ENCODE peak calls at places on chromosomes 6 and 20, in seven cellular contexts. One of them, this sample, is unnamed.

GRCh38 chr20:36462440-36463211 is 78.7 kb upstream of the MYL9 start:
- DNase-seq in A673: no peak
- DNase-seq in HCT116: no peak
- DNase-seq in PC-9: no peak
- DNase-seq in neuronal stem cell: no peak
- DNase-seq in heart left ventricle: peak; percentile 86
- DNase-seq in CD8-positive, alpha-beta memory T cell: no peak
- DNase-seq in this sample: peak; percentile 93

GRCh38 chr6:133396225-133396624 is 155.1 kb downstream of the EYA4 start:
- DNase-seq in A673: peak; percentile 40
- DNase-seq in HCT116: no peak
- DNase-seq in PC-9: no peak
- DNase-seq in neuronal stem cell: no peak
- DNase-seq in heart left ventricle: no peak
- DNase-seq in CD8-positive, alpha-beta memory T cell: no peak
- DNase-seq in this sample: no peak

GRCh38 chr6:144033816-144034540 is 25.9 kb upstream of the PLAGL1 start:
- DNase-seq in A673: no peak
- DNase-seq in HCT116: no peak
- DNase-seq in PC-9: no peak
- DNase-seq in neuronal stem cell: no peak
- DNase-seq in heart left ventricle: no peak
- DNase-seq in CD8-positive, alpha-beta memory T cell: no peak
- DNase-seq in this sample: no peak

GRCh38 chr6:154619183-154619582 is 108.7 kb upstream of the CNKSR3 start:
- DNase-seq in A673: no peak
- DNase-seq in HCT116: no peak
- DNase-seq in PC-9: no peak
- DNase-seq in neuronal stem cell: no peak
- DNase-seq in heart left ventricle: no peak
- DNase-seq in CD8-positive, alpha-beta memory T cell: no peak
- DNase-seq in this sample: no peak

GRCh38 chr6:127821431-127821830 is 79.4 kb downstream of the THEMIS start:
- DNase-seq in A673: no peak
- DNase-seq in HCT116: no peak
- DNase-seq in PC-9: peak; percentile 12
- DNase-seq in neuronal stem cell: no peak
- DNase-seq in heart left ventricle: no peak
- DNase-seq in CD8-positive, alpha-beta memory T cell: no peak
- DNase-seq in this sample: no peak

GRCh38 chr20:11919046-11919445 is 1.4 kb downstream of the BTBD3 start:
- DNase-seq in A673: no peak
- DNase-seq in HCT116: no peak
- DNase-seq in PC-9: no peak
- DNase-seq in neuronal stem cell: no peak
- DNase-seq in heart left ventricle: peak; percentile 53
- DNase-seq in CD8-positive, alpha-beta memory T cell: no peak
- DNase-seq in this sample: no peak

GRCh38 chr20:23143098-23143497 is 57.0 kb upstream of the CD93 start:
- DNase-seq in A673: peak; percentile 65
- DNase-seq in HCT116: peak; percentile 47
- DNase-seq in PC-9: peak; percentile 82
- DNase-seq in neuronal stem cell: no peak
- DNase-seq in heart left ventricle: peak; percentile 83
- DNase-seq in CD8-positive, alpha-beta memory T cell: no peak
- DNase-seq in this sample: peak; percentile 86

GRCh38 chr6:4588581-4588980 is 187.6 kb upstream of the CDYL start:
- DNase-seq in A673: no peak
- DNase-seq in HCT116: no peak
- DNase-seq in PC-9: no peak
- DNase-seq in neuronal stem cell: no peak
- DNase-seq in heart left ventricle: no peak
- DNase-seq in CD8-positive, alpha-beta memory T cell: no peak
- DNase-seq in this sample: no peak

GRCh38 chr6:141848029-141848890 is 284.5 kb upstream of the GJE1 start:
- DNase-seq in A673: no peak
- DNase-seq in HCT116: no peak
- DNase-seq in PC-9: no peak
- DNase-seq in neuronal stem cell: no peak
- DNase-seq in heart left ventricle: no peak
- DNase-seq in CD8-positive, alpha-beta memory T cell: peak; percentile 33
- DNase-seq in this sample: no peak

GRCh38 chr6:121838842-121839241 is 403.4 kb downstream of the GJA1 start:
- DNase-seq in A673: no peak
- DNase-seq in HCT116: no peak
- DNase-seq in PC-9: no peak
- DNase-seq in neuronal stem cell: no peak
- DNase-seq in heart left ventricle: peak; percentile 48
- DNase-seq in CD8-positive, alpha-beta memory T cell: no peak
- DNase-seq in this sample: no peak

GRCh38 chr6:37308084-37308817 is 45.5 kb upstream of the RNF8 start:
- DNase-seq in A673: no peak
- DNase-seq in HCT116: no peak
- DNase-seq in PC-9: peak; percentile 11
- DNase-seq in neuronal stem cell: no peak
- DNase-seq in heart left ventricle: no peak
- DNase-seq in CD8-positive, alpha-beta memory T cell: no peak
- DNase-seq in this sample: no peak

GRCh38 chr20:44302026-44302669 is 8.9 kb downstream of the FITM2 start:
- DNase-seq in A673: no peak
- DNase-seq in HCT116: no peak
- DNase-seq in PC-9: no peak
- DNase-seq in neuronal stem cell: no peak
- DNase-seq in heart left ventricle: no peak
- DNase-seq in CD8-positive, alpha-beta memory T cell: no peak
- DNase-seq in this sample: no peak

GRCh38 chr20:45315672-45316071 is 7.6 kb upstream of the MATN4 start:
- DNase-seq in A673: no peak
- DNase-seq in HCT116: no peak
- DNase-seq in PC-9: no peak
- DNase-seq in neuronal stem cell: no peak
- DNase-seq in heart left ventricle: no peak
- DNase-seq in CD8-positive, alpha-beta memory T cell: no peak
- DNase-seq in this sample: no peak

GRCh38 chr6:7819641-7820040 is 90.9 kb downstream of the TXNDC5 start:
- DNase-seq in A673: no peak
- DNase-seq in HCT116: no peak
- DNase-seq in PC-9: no peak
- DNase-seq in neuronal stem cell: no peak
- DNase-seq in heart left ventricle: no peak
- DNase-seq in CD8-positive, alpha-beta memory T cell: no peak
- DNase-seq in this sample: no peak

GRCh38 chr6:127518710-127519468 is at the start of gene MTCL3:
- DNase-seq in A673: peak; percentile 96
- DNase-seq in HCT116: no peak
- DNase-seq in PC-9: no peak
- DNase-seq in neuronal stem cell: peak; percentile 72
- DNase-seq in heart left ventricle: peak; percentile 66
- DNase-seq in CD8-positive, alpha-beta memory T cell: no peak
- DNase-seq in this sample: no peak

GRCh38 chr6:150898390-150899170 is 33.1 kb downstream of the MTHFD1L start:
- DNase-seq in A673: no peak
- DNase-seq in HCT116: no peak
- DNase-seq in PC-9: no peak
- DNase-seq in neuronal stem cell: no peak
- DNase-seq in heart left ventricle: no peak
- DNase-seq in CD8-positive, alpha-beta memory T cell: no peak
- DNase-seq in this sample: no peak

GRCh38 chr6:138526822-138527235 is 27.5 kb upstream of the NHSL1 start:
- DNase-seq in A673: peak; percentile 50
- DNase-seq in HCT116: no peak
- DNase-seq in PC-9: no peak
- DNase-seq in neuronal stem cell: peak; percentile 23
- DNase-seq in heart left ventricle: no peak
- DNase-seq in CD8-positive, alpha-beta memory T cell: no peak
- DNase-seq in this sample: no peak

GRCh38 chr6:166437661-166438060 is 54.9 kb upstream of the MPC1 start:
- DNase-seq in A673: no peak
- DNase-seq in HCT116: no peak
- DNase-seq in PC-9: no peak
- DNase-seq in neuronal stem cell: no peak
- DNase-seq in heart left ventricle: no peak
- DNase-seq in CD8-positive, alpha-beta memory T cell: no peak
- DNase-seq in this sample: no peak

GRCh38 chr6:99590728-99591672 is 15.6 kb upstream of the PRDM13 start:
- DNase-seq in A673: no peak
- DNase-seq in HCT116: no peak
- DNase-seq in PC-9: no peak
- DNase-seq in neuronal stem cell: no peak
- DNase-seq in heart left ventricle: no peak
- DNase-seq in CD8-positive, alpha-beta memory T cell: no peak
- DNase-seq in this sample: no peak

DNA sequence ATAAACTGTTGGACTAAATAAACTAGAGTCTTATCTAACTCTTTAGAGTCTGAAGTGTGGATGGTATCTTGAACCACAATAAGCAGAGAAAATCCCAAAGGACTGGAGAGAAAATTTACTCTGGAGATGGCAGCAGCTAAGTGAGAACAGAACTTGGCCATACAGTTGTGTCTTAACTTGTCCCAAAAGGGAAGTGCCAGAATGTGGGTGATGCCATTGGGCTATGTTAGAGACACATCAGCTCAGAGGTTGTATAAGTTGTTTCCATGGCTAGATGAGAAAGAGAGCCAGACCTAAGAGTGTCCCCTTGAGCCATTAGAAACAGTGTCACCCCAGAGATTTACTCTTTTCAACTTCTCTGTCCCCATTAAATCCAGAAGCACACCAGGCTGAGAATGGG is 36.2 kb downstream of the FOXO3 start:
- DNase-seq in A673: no peak
- DNase-seq in HCT116: no peak
- DNase-seq in PC-9: no peak
- DNase-seq in neuronal stem cell: no peak
- DNase-seq in heart left ventricle: no peak
- DNase-seq in CD8-positive, alpha-beta memory T cell: no peak
- DNase-seq in this sample: no peak
- H3K27ac ChIP-seq in A673: no peak overlapping the region
- H3K27ac ChIP-seq in HCT116: no peak overlapping the region
- H3K27ac ChIP-seq in PC-9: no peak overlapping the region
- H3K27ac ChIP-seq in neuronal stem cell: no peak overlapping the region
- H3K27ac ChIP-seq in heart left ventricle: peak overlapping the region; percentile 0
- H3K27ac ChIP-seq in CD8-positive, alpha-beta memory T cell: no peak overlapping the region
- H3K27ac ChIP-seq in this sample: peak overlapping the region; percentile 69

DNA sequence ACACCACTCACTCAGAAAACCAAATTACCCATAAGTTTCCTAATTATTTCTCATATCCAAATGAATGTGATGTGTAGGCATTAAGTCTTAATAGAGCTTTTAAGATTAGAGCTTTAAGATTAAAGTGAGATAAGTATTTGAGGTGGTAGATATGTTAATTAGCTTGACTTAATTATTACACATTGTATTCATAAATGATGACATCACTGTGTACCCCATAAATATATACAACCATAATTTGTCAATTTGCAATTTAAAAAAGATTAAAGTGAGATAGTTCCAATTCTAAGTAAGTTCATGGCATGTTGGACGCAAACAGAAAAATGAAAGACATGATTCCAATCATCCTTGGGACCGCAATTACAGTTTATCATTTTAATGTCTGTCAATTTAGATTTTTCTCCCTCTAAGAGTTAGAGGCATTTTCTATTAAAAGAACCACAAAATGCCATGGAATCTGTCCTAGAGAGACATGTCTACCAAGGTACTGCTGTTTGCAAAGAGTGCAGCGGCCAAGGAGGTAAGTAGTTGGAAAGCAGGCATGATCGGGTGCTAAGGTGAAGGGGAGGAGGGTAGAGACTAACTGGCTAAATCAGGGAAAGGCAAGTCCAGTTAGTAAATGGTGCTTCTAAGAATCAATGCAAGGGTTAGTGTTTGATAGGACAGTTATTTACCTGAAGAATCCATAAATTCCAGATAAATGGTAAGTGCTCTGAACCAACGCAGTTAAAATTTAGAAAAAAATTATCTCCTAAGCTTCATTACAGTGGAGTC is 65.7 kb downstream of the CHD6 start:
- DNase-seq in A673: no peak
- DNase-seq in HCT116: no peak
- DNase-seq in PC-9: no peak
- DNase-seq in neuronal stem cell: no peak
- DNase-seq in heart left ventricle: no peak
- DNase-seq in CD8-positive, alpha-beta memory T cell: no peak
- DNase-seq in this sample: no peak
- H3K9me3 ChIP-seq in A673: peaks cover 6% of the 10 kb centered on the region
- H3K9me3 ChIP-seq in HCT116: no peaks in the 10 kb centered on the region
- H3K9me3 ChIP-seq in PC-9: peaks cover 6% of the 10 kb centered on the region
- H3K9me3 ChIP-seq in neuronal stem cell: peaks cover 10% of the 10 kb centered on the region
- H3K9me3 ChIP-seq in heart left ventricle: peaks cover 6% of the 10 kb centered on the region
- H3K9me3 ChIP-seq in CD8-positive, alpha-beta memory T cell: no peaks in the 10 kb centered on the region
- H3K9me3 ChIP-seq in this sample: no peaks in the 10 kb centered on the region

GRCh38 chr20:50187403-50188051 is 3.1 kb upstream of the CEBPB start:
- DNase-seq in A673: peak; percentile 65
- DNase-seq in HCT116: no peak
- DNase-seq in PC-9: peak; percentile 70
- DNase-seq in neuronal stem cell: no peak
- DNase-seq in heart left ventricle: no peak
- DNase-seq in CD8-positive, alpha-beta memory T cell: no peak
- DNase-seq in this sample: no peak
- H3K4me1 ChIP-seq in A673: peaks cover 34% of the 10 kb centered on the region
- H3K4me1 ChIP-seq in HCT116: peaks cover 26% of the 10 kb centered on the region
- H3K4me1 ChIP-seq in PC-9: peaks cover 34% of the 10 kb centered on the region
- H3K4me1 ChIP-seq in neuronal stem cell: peaks cover 1% of the 10 kb centered on the region
- H3K4me1 ChIP-seq in heart left ventricle: no peaks in the 10 kb centered on the region
- H3K4me1 ChIP-seq in CD8-positive, alpha-beta memory T cell: peaks cover under 1% of the 10 kb centered on the region
- H3K4me1 ChIP-seq in this sample: peaks cover 15% of the 10 kb centered on the region

GRCh38 chr6:170152111-170152926 is 138.6 kb downstream of the DLL1 start:
- DNase-seq in A673: no peak
- DNase-seq in HCT116: no peak
- DNase-seq in PC-9: no peak
- DNase-seq in neuronal stem cell: peak; percentile 20
- DNase-seq in heart left ventricle: peak; percentile 84
- DNase-seq in CD8-positive, alpha-beta memory T cell: no peak
- DNase-seq in this sample: peak; percentile 45
- H3K27ac ChIP-seq in A673: no peak overlapping the region
- H3K27ac ChIP-seq in HCT116: peak overlapping the region; percentile 67
- H3K27ac ChIP-seq in PC-9: no peak overlapping the region
- H3K27ac ChIP-seq in neuronal stem cell: peak overlapping the region; percentile 77
- H3K27ac ChIP-seq in heart left ventricle: peak overlapping the region; percentile 89
- H3K27ac ChIP-seq in CD8-positive, alpha-beta memory T cell: no peak overlapping the region
- H3K27ac ChIP-seq in this sample: no peak overlapping the region

This sample was measured in tibial artery.